ENCODE peak calls at places on chromosomes 13 and 19, in ten cellular contexts. One of them, this sample, is unnamed.

GRCh38 chr13:47945738-47946137 is 55.3 kb downstream of the SUCLA2 start:
- DNase-seq in type B pancreatic cell: no peak
- DNase-seq in choroid plexus epithelial cell: peak; percentile 92
- DNase-seq in endodermal cell: no peak
- DNase-seq in GM20000: no peak
- DNase-seq in heart left ventricle: no peak
- DNase-seq in heart right ventricle: no peak
- DNase-seq in AG10803: peak; percentile 44
- DNase-seq in H9: no peak
- DNase-seq in astrocyte: peak; percentile 65
- DNase-seq in this sample: no peak

GRCh38 chr19:16383584-16384161 is 59.0 kb downstream of the KLF2 start:
- DNase-seq in type B pancreatic cell: no peak
- DNase-seq in choroid plexus epithelial cell: no peak
- DNase-seq in endodermal cell: no peak
- DNase-seq in GM20000: peak; percentile 31
- DNase-seq in heart left ventricle: no peak
- DNase-seq in heart right ventricle: no peak
- DNase-seq in AG10803: no peak
- DNase-seq in H9: no peak
- DNase-seq in astrocyte: no peak
- DNase-seq in this sample: no peak

GRCh38 chr19:3411636-3412035 is 45.3 kb downstream of the NFIC start:
- DNase-seq in type B pancreatic cell: no peak
- DNase-seq in choroid plexus epithelial cell: no peak
- DNase-seq in endodermal cell: no peak
- DNase-seq in GM20000: no peak
- DNase-seq in heart left ventricle: no peak
- DNase-seq in heart right ventricle: no peak
- DNase-seq in AG10803: no peak
- DNase-seq in H9: no peak
- DNase-seq in astrocyte: no peak
- DNase-seq in this sample: no peak

GRCh38 chr13:43769552-43769951 is 17.2 kb downstream of the ENOX1 start:
- DNase-seq in type B pancreatic cell: no peak
- DNase-seq in choroid plexus epithelial cell: no peak
- DNase-seq in endodermal cell: no peak
- DNase-seq in GM20000: no peak
- DNase-seq in heart left ventricle: no peak
- DNase-seq in heart right ventricle: no peak
- DNase-seq in AG10803: no peak
- DNase-seq in H9: no peak
- DNase-seq in astrocyte: no peak
- DNase-seq in this sample: no peak

GRCh38 chr13:40644838-40645620 is 21.4 kb downstream of the FOXO1 start:
- DNase-seq in type B pancreatic cell: no peak
- DNase-seq in choroid plexus epithelial cell: no peak
- DNase-seq in endodermal cell: peak; percentile 29
- DNase-seq in GM20000: no peak
- DNase-seq in heart left ventricle: no peak
- DNase-seq in heart right ventricle: no peak
- DNase-seq in AG10803: peak; percentile 8
- DNase-seq in H9: no peak
- DNase-seq in astrocyte: no peak
- DNase-seq in this sample: no peak

GRCh38 chr19:57282011-57282636 is 1.8 kb downstream of the ZNF460 start:
- DNase-seq in type B pancreatic cell: no peak
- DNase-seq in choroid plexus epithelial cell: no peak
- DNase-seq in endodermal cell: no peak
- DNase-seq in GM20000: no peak
- DNase-seq in heart left ventricle: no peak
- DNase-seq in heart right ventricle: no peak
- DNase-seq in AG10803: no peak
- DNase-seq in H9: no peak
- DNase-seq in astrocyte: no peak
- DNase-seq in this sample: peak; percentile 27

GRCh38 chr19:16226878-16227836 is 29.4 kb downstream of the AP1M1 start:
- DNase-seq in type B pancreatic cell: no peak
- DNase-seq in choroid plexus epithelial cell: no peak
- DNase-seq in endodermal cell: no peak
- DNase-seq in GM20000: no peak
- DNase-seq in heart left ventricle: no peak
- DNase-seq in heart right ventricle: no peak
- DNase-seq in AG10803: no peak
- DNase-seq in H9: no peak
- DNase-seq in astrocyte: no peak
- DNase-seq in this sample: no peak

GRCh38 chr19:56398809-56399208 is 5.3 kb upstream of the ZNF583 start:
- DNase-seq in type B pancreatic cell: no peak
- DNase-seq in choroid plexus epithelial cell: no peak
- DNase-seq in endodermal cell: no peak
- DNase-seq in GM20000: no peak
- DNase-seq in heart left ventricle: no peak
- DNase-seq in heart right ventricle: no peak
- DNase-seq in AG10803: no peak
- DNase-seq in H9: no peak
- DNase-seq in astrocyte: no peak
- DNase-seq in this sample: no peak

GRCh38 chr13:42847891-42848663 is 66.7 kb downstream of the FAM216B start:
- DNase-seq in type B pancreatic cell: no peak
- DNase-seq in choroid plexus epithelial cell: peak; percentile 42
- DNase-seq in endodermal cell: no peak
- DNase-seq in GM20000: no peak
- DNase-seq in heart left ventricle: no peak
- DNase-seq in heart right ventricle: no peak
- DNase-seq in AG10803: peak; percentile 94
- DNase-seq in H9: no peak
- DNase-seq in astrocyte: no peak
- DNase-seq in this sample: no peak

GRCh38 chr13:72489751-72490150 is 237.7 kb downstream of the MZT1 start:
- DNase-seq in type B pancreatic cell: no peak
- DNase-seq in choroid plexus epithelial cell: no peak
- DNase-seq in endodermal cell: no peak
- DNase-seq in GM20000: no peak
- DNase-seq in heart left ventricle: no peak
- DNase-seq in heart right ventricle: no peak
- DNase-seq in AG10803: no peak
- DNase-seq in H9: no peak
- DNase-seq in astrocyte: no peak
- DNase-seq in this sample: no peak

GRCh38 chr13:71290963-71291937 is 575.8 kb downstream of the DACH1 start:
- DNase-seq in type B pancreatic cell: no peak
- DNase-seq in choroid plexus epithelial cell: peak; percentile 46
- DNase-seq in endodermal cell: no peak
- DNase-seq in GM20000: peak; percentile 12
- DNase-seq in heart left ventricle: peak; percentile 52
- DNase-seq in heart right ventricle: no peak
- DNase-seq in AG10803: peak; percentile 29
- DNase-seq in H9: no peak
- DNase-seq in astrocyte: no peak
- DNase-seq in this sample: no peak

GRCh38 chr19:15782211-15782610 is 5.2 kb upstream of the OR10H5 start:
- DNase-seq in type B pancreatic cell: no peak
- DNase-seq in choroid plexus epithelial cell: no peak
- DNase-seq in endodermal cell: no peak
- DNase-seq in GM20000: no peak
- DNase-seq in heart left ventricle: no peak
- DNase-seq in heart right ventricle: no peak
- DNase-seq in AG10803: no peak
- DNase-seq in H9: no peak
- DNase-seq in astrocyte: no peak
- DNase-seq in this sample: no peak

GRCh38 chr19:33621065-33621785 is 528 bp upstream of the CHST8 start:
- DNase-seq in type B pancreatic cell: no peak
- DNase-seq in choroid plexus epithelial cell: no peak
- DNase-seq in endodermal cell: peak; percentile 79
- DNase-seq in GM20000: peak; percentile 31
- DNase-seq in heart left ventricle: no peak
- DNase-seq in heart right ventricle: no peak
- DNase-seq in AG10803: no peak
- DNase-seq in H9: no peak
- DNase-seq in astrocyte: no peak
- DNase-seq in this sample: no peak

GRCh38 chr19:13899912-13900584 is 5.9 kb downstream of the BRME1 start:
- DNase-seq in type B pancreatic cell: no peak
- DNase-seq in choroid plexus epithelial cell: no peak
- DNase-seq in endodermal cell: no peak
- DNase-seq in GM20000: no peak
- DNase-seq in heart left ventricle: no peak
- DNase-seq in heart right ventricle: no peak
- DNase-seq in AG10803: peak; percentile 9
- DNase-seq in H9: no peak
- DNase-seq in astrocyte: no peak
- DNase-seq in this sample: no peak

GRCh38 chr19:13906525-13906904 is 514 bp downstream of the CC2D1A start:
- DNase-seq in type B pancreatic cell: no peak
- DNase-seq in choroid plexus epithelial cell: peak; percentile 12
- DNase-seq in endodermal cell: peak; percentile 61
- DNase-seq in GM20000: peak; percentile 53
- DNase-seq in heart left ventricle: no peak
- DNase-seq in heart right ventricle: no peak
- DNase-seq in AG10803: peak; percentile 9
- DNase-seq in H9: no peak
- DNase-seq in astrocyte: no peak
- DNase-seq in this sample: no peak

GRCh38 chr19:13905634-13906524 is at the start of the genes BRME1 and CC2D1A:
- DNase-seq in type B pancreatic cell: peak; percentile 92
- DNase-seq in choroid plexus epithelial cell: peak; percentile 83
- DNase-seq in endodermal cell: peak; percentile 98
- DNase-seq in GM20000: peak; percentile 100
- DNase-seq in heart left ventricle: peak; percentile 93
- DNase-seq in heart right ventricle: peak; percentile 95
- DNase-seq in AG10803: peak; percentile 76
- DNase-seq in H9: peak; percentile 94
- DNase-seq in astrocyte: peak; percentile 59
- DNase-seq in this sample: peak; percentile 95

GRCh38 chr19:13899393-13899792 is 6.5 kb downstream of the BRME1 start:
- DNase-seq in type B pancreatic cell: no peak
- DNase-seq in choroid plexus epithelial cell: no peak
- DNase-seq in endodermal cell: no peak
- DNase-seq in GM20000: no peak
- DNase-seq in heart left ventricle: no peak
- DNase-seq in heart right ventricle: no peak
- DNase-seq in AG10803: no peak
- DNase-seq in H9: no peak
- DNase-seq in astrocyte: no peak
- DNase-seq in this sample: no peak

GRCh38 chr19:13902993-13903555 is 2.8 kb downstream of the BRME1 start:
- DNase-seq in type B pancreatic cell: no peak
- DNase-seq in choroid plexus epithelial cell: peak; percentile 29
- DNase-seq in endodermal cell: no peak
- DNase-seq in GM20000: no peak
- DNase-seq in heart left ventricle: no peak
- DNase-seq in heart right ventricle: no peak
- DNase-seq in AG10803: no peak
- DNase-seq in H9: no peak
- DNase-seq in astrocyte: no peak
- DNase-seq in this sample: no peak
- TF ChIP-seq CTCF in type B pancreatic cell: peak; percentile 47
- TF ChIP-seq CTCF in choroid plexus epithelial cell: peak; percentile 63
- TF ChIP-seq CTCF in endodermal cell: peak; percentile 57
- TF ChIP-seq CTCF in GM20000: peak; percentile 17
- TF ChIP-seq CTCF in heart left ventricle: peak; percentile 32
- TF ChIP-seq CTCF in heart right ventricle: peak; percentile 30
- TF ChIP-seq CTCF in AG10803: peak; percentile 28
- TF ChIP-seq CTCF in H9: peak; percentile 60
- TF ChIP-seq CTCF in astrocyte: peak; percentile 38
- TF ChIP-seq CTCF in this sample: peak; percentile 46

GRCh38 chr19:18438331-18439024 is 545 bp upstream of the ISYNA1 start:
- DNase-seq in type B pancreatic cell: no peak
- DNase-seq in choroid plexus epithelial cell: peak; percentile 82
- DNase-seq in endodermal cell: peak; percentile 92
- DNase-seq in GM20000: no peak
- DNase-seq in heart left ventricle: peak; percentile 74
- DNase-seq in heart right ventricle: peak; percentile 77
- DNase-seq in AG10803: no peak
- DNase-seq in H9: peak; percentile 73
- DNase-seq in astrocyte: no peak
- DNase-seq in this sample: no peak

GRCh38 chr19:18435848-18436631 is 1.9 kb downstream of the ISYNA1 start:
- DNase-seq in type B pancreatic cell: no peak
- DNase-seq in choroid plexus epithelial cell: no peak
- DNase-seq in endodermal cell: peak; percentile 51
- DNase-seq in GM20000: no peak
- DNase-seq in heart left ventricle: peak; percentile 61
- DNase-seq in heart right ventricle: no peak
- DNase-seq in AG10803: no peak
- DNase-seq in H9: no peak
- DNase-seq in astrocyte: no peak
- DNase-seq in this sample: no peak

GRCh38 chr19:18435185-18435841 is 2.6 kb downstream of the ISYNA1 start:
- DNase-seq in type B pancreatic cell: no peak
- DNase-seq in choroid plexus epithelial cell: no peak
- DNase-seq in endodermal cell: peak; percentile 52
- DNase-seq in GM20000: no peak
- DNase-seq in heart left ventricle: no peak
- DNase-seq in heart right ventricle: no peak
- DNase-seq in AG10803: no peak
- DNase-seq in H9: no peak
- DNase-seq in astrocyte: no peak
- DNase-seq in this sample: no peak

GRCh38 chr19:18437481-18438330 is at the start of gene ISYNA1:
- DNase-seq in type B pancreatic cell: no peak
- DNase-seq in choroid plexus epithelial cell: peak; percentile 77
- DNase-seq in endodermal cell: peak; percentile 91
- DNase-seq in GM20000: peak; percentile 85
- DNase-seq in heart left ventricle: peak; percentile 74
- DNase-seq in heart right ventricle: peak; percentile 72
- DNase-seq in AG10803: no peak
- DNase-seq in H9: peak; percentile 81
- DNase-seq in astrocyte: no peak
- DNase-seq in this sample: no peak

GRCh38 chr19:18436651-18437478 is 1.1 kb downstream of the ISYNA1 start:
- DNase-seq in type B pancreatic cell: peak; percentile 86
- DNase-seq in choroid plexus epithelial cell: peak; percentile 95
- DNase-seq in endodermal cell: peak; percentile 95
- DNase-seq in GM20000: peak; percentile 97
- DNase-seq in heart left ventricle: peak; percentile 90
- DNase-seq in heart right ventricle: peak; percentile 84
- DNase-seq in AG10803: peak; percentile 65
- DNase-seq in H9: peak; percentile 93
- DNase-seq in astrocyte: peak; percentile 66
- DNase-seq in this sample: peak; percentile 94
- TF ChIP-seq CTCF in type B pancreatic cell: peak; percentile 49
- TF ChIP-seq CTCF in choroid plexus epithelial cell: peak; percentile 28
- TF ChIP-seq CTCF in endodermal cell: peak; percentile 53
- TF ChIP-seq CTCF in GM20000: no peak
- TF ChIP-seq CTCF in heart left ventricle: no peak
- TF ChIP-seq CTCF in heart right ventricle: no peak
- TF ChIP-seq CTCF in AG10803: no peak
- TF ChIP-seq CTCF in H9: no peak
- TF ChIP-seq CTCF in astrocyte: no peak
- TF ChIP-seq CTCF in this sample: peak; percentile 34

GRCh38 chr19:10112895-10113591 is 1.6 kb downstream of the P2RY11 start:
- DNase-seq in type B pancreatic cell: no peak
- DNase-seq in choroid plexus epithelial cell: peak; percentile 44
- DNase-seq in endodermal cell: peak; percentile 94
- DNase-seq in GM20000: peak; percentile 71
- DNase-seq in heart left ventricle: no peak
- DNase-seq in heart right ventricle: peak; percentile 58
- DNase-seq in AG10803: peak; percentile 31
- DNase-seq in H9: peak; percentile 87
- DNase-seq in astrocyte: no peak
- DNase-seq in this sample: no peak
- TF ChIP-seq CTCF in type B pancreatic cell: peak; percentile 73
- TF ChIP-seq CTCF in choroid plexus epithelial cell: peak; percentile 78
- TF ChIP-seq CTCF in endodermal cell: peak; percentile 86
- TF ChIP-seq CTCF in GM20000: peak; percentile 56
- TF ChIP-seq CTCF in heart left ventricle: peak; percentile 58
- TF ChIP-seq CTCF in heart right ventricle: peak; percentile 51
- TF ChIP-seq CTCF in AG10803: peak; percentile 58
- TF ChIP-seq CTCF in H9: peak; percentile 80
- TF ChIP-seq CTCF in astrocyte: peak; percentile 22
- TF ChIP-seq CTCF in this sample: peak; percentile 64

GRCh38 chr13:26656919-26657318 is 99.4 kb downstream of the WASF3 start:
- DNase-seq in type B pancreatic cell: no peak
- DNase-seq in choroid plexus epithelial cell: peak; percentile 70
- DNase-seq in endodermal cell: no peak
- DNase-seq in GM20000: no peak
- DNase-seq in heart left ventricle: no peak
- DNase-seq in heart right ventricle: no peak
- DNase-seq in AG10803: peak; percentile 20
- DNase-seq in H9: no peak
- DNase-seq in astrocyte: peak; percentile 52
- DNase-seq in this sample: no peak
- TF ChIP-seq CTCF in type B pancreatic cell: peak; percentile 43
- TF ChIP-seq CTCF in choroid plexus epithelial cell: peak; percentile 42
- TF ChIP-seq CTCF in endodermal cell: peak; percentile 71
- TF ChIP-seq CTCF in GM20000: no peak
- TF ChIP-seq CTCF in heart left ventricle: no peak
- TF ChIP-seq CTCF in heart right ventricle: no peak
- TF ChIP-seq CTCF in AG10803: peak; percentile 8
- TF ChIP-seq CTCF in H9: peak; percentile 57
- TF ChIP-seq CTCF in astrocyte: peak; percentile 18
- TF ChIP-seq CTCF in this sample: peak; percentile 26

This sample was measured in osteocyte.